ENCODE peak calls at places on chromosomes 13 and 19, in four cellular contexts. F is upper lobe of left lung, Z is lower lobe of right lung, K is aorta. M is an unnamed sample.

GRCh38 chr13:25249001-25249543 is 38.2 kb downstream of the MTMR6 start:
- DNase-seq in Z (no peak), K (no peak), F (no peak), M (no peak)

GRCh38 chr13:113275387-113275786 is 21.7 kb upstream of the LAMP1 start:
- DNase-seq in F (peak; percentile 39), Z (no peak), K (no peak), M (peak; percentile 55)

GRCh38 chr13:99272481-99272880 is 14.3 kb upstream of the GPR18 start:
- DNase-seq in F (no peak), Z (no peak), K (no peak), M (no peak)

GRCh38 chr13:101611491-101612475 is 159.3 kb downstream of the ITGBL1 start:
- DNase-seq in K (no peak), Z (no peak), F (no peak), M (no peak)

GRCh38 chr19:18281082-18282020 is at the start of gene JUND:
- DNase-seq in K (peak; percentile 99), F (peak; percentile 99), Z (peak; percentile 99), M (peak; percentile 99)

GRCh38 chr13:76992548-76993001 is 694 bp downstream of the CLN5 start:
- DNase-seq in K (no peak), Z (no peak), F (peak; percentile 58), M (peak; percentile 56)

GRCh38 chr19:48772503-48772953 is 17.2 kb downstream of the FGF21 start:
- DNase-seq in Z (no peak), K (no peak), F (peak; percentile 80), M (no peak)

GRCh38 chr13:48072304-48072703 is 22.6 kb downstream of the MED4 start:
- DNase-seq in F (no peak), Z (no peak), K (no peak), M (no peak)

GRCh38 chr19:24053601-24054000 is 33.4 kb upstream of the ZNF254 start:
- DNase-seq in K (no peak), F (no peak), Z (no peak), M (no peak)

GRCh38 chr13:80341098-80341701 is at the start of gene SPRY2:
- DNase-seq in F (peak; percentile 95), Z (peak; percentile 95), K (peak; percentile 96), M (peak; percentile 94)

GRCh38 chr13:76790519-76791289 is 95.5 kb downstream of the KCTD12 start:
- DNase-seq in Z (no peak), F (no peak), K (no peak), M (no peak)

GRCh38 chr19:1205114-1206062 is at the start of gene STK11:
- DNase-seq in Z (peak; percentile 99), F (peak; percentile 98), K (peak; percentile 100), M (peak; percentile 100)

GRCh38 chr19:55695511-55696290 is 20.7 kb downstream of the EPN1 start:
- DNase-seq in K (peak; percentile 58), F (no peak), Z (peak; percentile 38), M (no peak)

GRCh38 chr19:50835785-50836542 is 2.6 kb upstream of the KLK15 start:
- DNase-seq in Z (peak; percentile 79), K (peak; percentile 87), F (peak; percentile 72), M (peak; percentile 95)